ENCODE peak calls at places on chromosomes 16 and 17, in four cellular contexts. One of them, this sample, is unnamed.

GRCh38 chr16:68426355-68426652 is 22.0 kb downstream of the SMPD3 start:
- DNase-seq in H1: no peak
- DNase-seq in K562: no peak
- DNase-seq in HepG2: no peak
- DNase-seq in this sample: no peak

GRCh38 chr17:1107777-1108559 is 71.8 kb downstream of the ABR start:
- DNase-seq in H1: peak; percentile 67
- DNase-seq in K562: no peak
- DNase-seq in HepG2: no peak
- DNase-seq in this sample: no peak

GRCh38 chr17:68424861-68425260 is 32.4 kb downstream of the WIPI1 start:
- DNase-seq in H1: peak; percentile 57
- DNase-seq in K562: no peak
- DNase-seq in HepG2: no peak
- DNase-seq in this sample: no peak

GRCh38 chr16:87914812-87915211 is 21.5 kb downstream of the CA5A start:
- DNase-seq in H1: no peak
- DNase-seq in K562: no peak
- DNase-seq in HepG2: no peak
- DNase-seq in this sample: no peak

GRCh38 chr16:27721548-27722265 is 171.8 kb downstream of the KATNIP start:
- DNase-seq in H1: no peak
- DNase-seq in K562: no peak
- DNase-seq in HepG2: peak; percentile 33
- DNase-seq in this sample: no peak

GRCh38 chr17:79011451-79012147 is 2.0 kb upstream of the CANT1 start:
- DNase-seq in H1: no peak
- DNase-seq in K562: no peak
- DNase-seq in HepG2: no peak
- DNase-seq in this sample: no peak

GRCh38 chr16:52630711-52631110 is 83.8 kb upstream of the TOX3 start:
- DNase-seq in H1: no peak
- DNase-seq in K562: no peak
- DNase-seq in HepG2: no peak
- DNase-seq in this sample: no peak

GRCh38 chr17:8387914-8388651 is 5.1 kb upstream of the RPL26 start:
- DNase-seq in H1: no peak
- DNase-seq in K562: no peak
- DNase-seq in HepG2: no peak
- DNase-seq in this sample: no peak

GRCh38 chr17:57915532-57915931 is 39.7 kb downstream of the CUEDC1 start:
- DNase-seq in H1: no peak
- DNase-seq in K562: no peak
- DNase-seq in HepG2: no peak
- DNase-seq in this sample: no peak

GRCh38 chr17:42407289-42407836 is 15.7 kb downstream of the CAVIN1 start:
- DNase-seq in H1: peak; percentile 72
- DNase-seq in K562: peak; percentile 48
- DNase-seq in HepG2: peak; percentile 63
- DNase-seq in this sample: no peak

GRCh38 chr16:19281246-19281645 is 4.3 kb upstream of the CLEC19A start:
- DNase-seq in H1: no peak
- DNase-seq in K562: no peak
- DNase-seq in HepG2: no peak
- DNase-seq in this sample: no peak

GRCh38 chr17:49260011-49260921 is 29.7 kb upstream of the PHOSPHO1 start:
- DNase-seq in H1: peak; percentile 70
- DNase-seq in K562: peak; percentile 74
- DNase-seq in HepG2: peak; percentile 35
- DNase-seq in this sample: peak; percentile 43

GRCh38 chr16:65059421-65059980 is 62.4 kb downstream of the CDH11 start:
- DNase-seq in H1: no peak
- DNase-seq in K562: no peak
- DNase-seq in HepG2: no peak
- DNase-seq in this sample: no peak

GRCh38 chr17:50767446-50767845 is at the start of gene ANKRD40CL:
- DNase-seq in H1: peak; percentile 33
- DNase-seq in K562: no peak
- DNase-seq in HepG2: no peak
- DNase-seq in this sample: no peak

GRCh38 chr16:83966153-83966696 is 1.8 kb upstream of the NECAB2 start:
- DNase-seq in H1: no peak
- DNase-seq in K562: no peak
- DNase-seq in HepG2: no peak
- DNase-seq in this sample: no peak

GRCh38 chr17:74852237-74853047 is 7.2 kb downstream of the GRIN2C start:
- DNase-seq in H1: peak; percentile 86
- DNase-seq in K562: peak; percentile 95
- DNase-seq in HepG2: peak; percentile 67
- DNase-seq in this sample: no peak

GRCh38 chr17:2758870-2759269 is 9.4 kb upstream of the CCDC92B start:
- DNase-seq in H1: no peak
- DNase-seq in K562: no peak
- DNase-seq in HepG2: no peak
- DNase-seq in this sample: no peak

GRCh38 chr16:19094542-19095365 is 19.0 kb upstream of the ITPRIPL2 start:
- DNase-seq in H1: no peak
- DNase-seq in K562: peak; percentile 21
- DNase-seq in HepG2: peak; percentile 88
- DNase-seq in this sample: no peak

GRCh38 chr17:35286120-35286781 is 43.4 kb downstream of the SLFN5 start:
- DNase-seq in H1: no peak
- DNase-seq in K562: no peak
- DNase-seq in HepG2: no peak
- DNase-seq in this sample: no peak

GRCh38 chr17:6815775-6816174 is 15.8 kb downstream of the TEKT1 start:
- DNase-seq in H1: no peak
- DNase-seq in K562: no peak
- DNase-seq in HepG2: no peak
- DNase-seq in this sample: no peak

GRCh38 chr17:71057448-71057847 is 888.1 kb downstream of the KCNJ2 start:
- DNase-seq in H1: no peak
- DNase-seq in K562: no peak
- DNase-seq in HepG2: no peak
- DNase-seq in this sample: no peak

GRCh38 chr16:4675864-4676786 is 17.2 kb upstream of the NUDT16L1 start:
- DNase-seq in H1: no peak
- DNase-seq in K562: no peak
- DNase-seq in HepG2: peak; percentile 35
- DNase-seq in this sample: peak; percentile 73

GRCh38 chr17:48850792-48851325 is 20.0 kb downstream of the CALCOCO2 start:
- DNase-seq in H1: no peak
- DNase-seq in K562: no peak
- DNase-seq in HepG2: no peak
- DNase-seq in this sample: no peak

GRCh38 chr17:40600486-40601046 is 35.3 kb upstream of the CCR7 start:
- DNase-seq in H1: peak; percentile 20
- DNase-seq in K562: no peak
- DNase-seq in HepG2: no peak
- DNase-seq in this sample: no peak

GRCh38 chr16:31177136-31177535 is 2.8 kb upstream of the FUS start:
- DNase-seq in H1: no peak
- DNase-seq in K562: no peak
- DNase-seq in HepG2: no peak
- DNase-seq in this sample: peak; percentile 65

GRCh38 chr16:14681115-14681514 is 13.0 kb downstream of the PLA2G10 start:
- DNase-seq in H1: no peak
- DNase-seq in K562: no peak
- DNase-seq in HepG2: no peak
- DNase-seq in this sample: no peak

GRCh38 chr17:21304091-21304490 is 19.6 kb downstream of the MAP2K3 start:
- DNase-seq in H1: no peak
- DNase-seq in K562: peak; percentile 6
- DNase-seq in HepG2: no peak
- DNase-seq in this sample: no peak

GRCh38 chr17:7712111-7712771 is 5.3 kb upstream of the DNAH2 start:
- DNase-seq in H1: peak; percentile 62
- DNase-seq in K562: no peak
- DNase-seq in HepG2: no peak
- DNase-seq in this sample: no peak

GRCh38 chr16:50559804-50560514 is 11.8 kb downstream of the NKD1 start:
- DNase-seq in H1: no peak
- DNase-seq in K562: no peak
- DNase-seq in HepG2: no peak
- DNase-seq in this sample: no peak

GRCh38 chr17:45895969-45896793 is 1.8 kb downstream of the MAPT start:
- DNase-seq in H1: peak; percentile 60
- DNase-seq in K562: no peak
- DNase-seq in HepG2: no peak
- DNase-seq in this sample: no peak
- H3K4me3 ChIP-seq in H1: peak overlapping the region; percentile 50
- H3K4me3 ChIP-seq in K562: no peak overlapping the region
- H3K4me3 ChIP-seq in HepG2: peak overlapping the region; percentile 87
- H3K4me3 ChIP-seq in this sample: no peak overlapping the region

DNA sequence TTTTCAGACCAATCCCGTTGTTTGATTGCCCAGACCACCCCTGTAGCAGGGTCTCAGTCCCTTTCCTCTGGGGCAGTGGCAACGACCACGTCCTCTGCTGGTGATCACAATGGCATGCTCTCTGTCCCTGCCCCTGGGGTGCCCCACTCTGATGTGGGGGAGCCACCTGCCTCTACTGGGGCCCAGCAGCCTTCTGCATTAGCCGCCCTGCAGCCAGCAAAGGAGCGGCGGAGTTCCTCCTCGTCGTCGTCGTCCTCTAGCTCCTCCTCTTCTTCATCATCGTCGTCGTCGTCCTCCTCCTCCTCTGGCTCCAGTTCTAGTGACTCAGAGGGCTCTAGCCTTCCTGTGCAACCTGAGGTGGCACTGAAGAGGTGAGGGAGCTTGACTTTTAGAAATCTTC is 9.2 kb downstream of the ELOB start:
- DNase-seq in H1: no peak
- DNase-seq in K562: no peak
- DNase-seq in HepG2: no peak
- DNase-seq in this sample: peak; percentile 6
- TF ChIP-seq GABPA in H1: no peak
- TF ChIP-seq GABPA in K562: no peak
- TF ChIP-seq GABPA in HepG2: no peak
- TF ChIP-seq GABPA in this sample: no peak

GRCh38 chr17:16453493-16453851 is 38.1 kb downstream of the TRPV2 start:
- DNase-seq in H1: no peak
- DNase-seq in K562: no peak
- DNase-seq in HepG2: no peak
- DNase-seq in this sample: no peak

GRCh38 chr17:16455997-16456769 is 35.8 kb downstream of the LRRC75A start:
- DNase-seq in H1: no peak
- DNase-seq in K562: no peak
- DNase-seq in HepG2: no peak
- DNase-seq in this sample: no peak

GRCh38 chr17:16459850-16460550 is 32.0 kb downstream of the LRRC75A start:
- DNase-seq in H1: no peak
- DNase-seq in K562: no peak
- DNase-seq in HepG2: no peak
- DNase-seq in this sample: no peak

GRCh38 chr17:16459271-16459670 is 32.7 kb downstream of the LRRC75A start:
- DNase-seq in H1: no peak
- DNase-seq in K562: no peak
- DNase-seq in HepG2: no peak
- DNase-seq in this sample: no peak

DNA sequence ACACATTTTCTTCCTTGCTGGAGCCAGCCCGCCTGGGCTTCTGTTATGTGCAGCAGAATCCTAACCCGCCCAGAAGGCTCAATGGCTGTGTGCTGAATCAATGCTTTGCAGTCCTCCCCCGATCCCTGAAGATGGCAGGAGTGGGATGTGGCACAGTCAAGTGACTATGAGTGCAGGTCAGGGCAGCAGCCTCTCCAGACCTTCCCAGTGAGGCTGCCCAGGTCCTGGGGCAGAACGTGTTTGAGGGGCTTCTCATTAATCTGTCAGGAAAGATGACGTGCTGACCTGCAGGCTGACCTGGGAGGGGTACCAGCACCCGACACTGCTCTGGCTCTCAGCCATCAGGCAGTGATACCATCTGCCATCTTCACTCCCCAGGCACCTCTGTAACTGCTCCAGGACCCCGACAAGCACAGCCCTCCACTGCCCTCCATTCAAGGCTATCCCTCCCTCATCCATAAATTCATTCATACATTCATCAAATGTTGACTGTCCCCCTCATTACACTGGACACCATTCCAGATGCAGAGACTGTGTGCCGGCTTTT is 35.1 kb downstream of the LRRC75A start:
- DNase-seq in H1: no peak
- DNase-seq in K562: no peak
- DNase-seq in HepG2: no peak
- DNase-seq in this sample: no peak
- H3K4me3 ChIP-seq in H1: no peak overlapping the region
- H3K4me3 ChIP-seq in K562: no peak overlapping the region
- H3K4me3 ChIP-seq in HepG2: no peak overlapping the region
- H3K4me3 ChIP-seq in this sample: no peak overlapping the region

DNA sequence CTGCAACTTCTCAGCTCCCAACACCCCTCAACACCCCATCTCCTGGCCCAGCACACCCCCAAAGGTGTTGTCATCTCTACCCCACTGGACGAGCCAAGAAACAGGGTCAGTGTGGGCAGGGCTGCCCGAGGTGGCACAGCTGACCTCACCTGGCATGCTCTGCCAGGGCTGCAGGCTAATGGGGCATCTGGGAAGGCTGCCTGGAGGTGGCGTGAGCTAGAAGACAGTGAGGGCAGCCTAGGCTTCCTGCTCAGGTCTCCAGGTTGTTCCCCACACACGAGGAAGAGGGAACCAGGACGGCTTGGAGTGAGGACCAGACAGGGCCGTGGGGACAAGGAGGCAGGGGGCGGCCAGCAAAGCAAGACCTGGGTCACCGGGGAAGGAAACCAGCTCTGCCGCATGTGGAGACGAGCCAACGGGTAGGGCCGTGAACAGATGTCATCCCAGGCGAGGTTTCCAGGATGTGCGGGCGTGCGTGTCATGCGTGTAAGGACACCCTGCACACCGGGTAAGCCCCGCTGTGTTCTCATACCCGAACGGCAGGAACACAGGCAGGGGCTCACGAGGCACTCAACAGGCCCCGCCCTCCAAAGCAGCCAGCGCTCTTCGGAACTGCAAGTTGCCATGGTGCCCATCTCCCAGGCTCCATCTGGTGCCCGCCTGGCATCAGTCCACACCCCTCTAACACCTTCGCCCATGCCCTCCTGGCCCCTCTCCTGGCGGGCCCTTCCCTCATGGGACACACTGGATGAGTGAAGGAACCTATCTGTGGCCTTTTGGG is 29.6 kb upstream of the PVALEF start:
- DNase-seq in H1: no peak
- DNase-seq in K562: no peak
- DNase-seq in HepG2: no peak
- DNase-seq in this sample: no peak
- TF ChIP-seq GABPA in H1: no peak
- TF ChIP-seq GABPA in K562: no peak
- TF ChIP-seq GABPA in HepG2: no peak
- TF ChIP-seq GABPA in this sample: no peak

DNA sequence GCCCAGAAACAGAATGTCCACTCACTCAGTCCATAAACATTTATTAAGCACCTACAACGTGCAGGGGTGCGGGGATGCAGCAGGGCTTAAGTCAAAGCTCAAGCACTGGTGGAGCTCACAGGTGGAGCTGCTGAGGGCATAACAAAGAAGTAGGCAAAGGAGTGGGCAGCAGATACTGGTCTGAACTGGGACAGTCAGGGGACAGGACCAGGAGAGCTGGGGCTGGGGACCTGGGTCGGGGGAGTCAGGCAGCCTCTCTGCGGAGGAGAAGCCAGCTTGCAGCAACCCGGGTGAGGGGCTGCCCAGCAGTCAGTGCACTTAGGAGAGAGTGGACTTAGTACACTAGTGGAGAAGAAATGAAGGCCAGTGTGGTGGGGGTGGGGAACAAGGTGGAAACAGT is 10.0 kb upstream of the TNFRSF13B start:
- DNase-seq in H1: peak; percentile 39
- DNase-seq in K562: no peak
- DNase-seq in HepG2: no peak
- DNase-seq in this sample: no peak
- H3K4me3 ChIP-seq in H1: no peak overlapping the region
- H3K4me3 ChIP-seq in K562: no peak overlapping the region
- H3K4me3 ChIP-seq in HepG2: no peak overlapping the region
- H3K4me3 ChIP-seq in this sample: no peak overlapping the region

This sample was measured in HL-60.